ENCODE peak calls at places on chromosome 14, in four cellular contexts. L is NCI-H1105, H is occipital lobe, A is NCI-H460. G is an unnamed sample.

GRCh38 chr14:105411017-105411941 is 8.3 kb upstream of the MTA1 start:
- DNase-seq in L (peak; percentile 50), H (no peak), A (peak; percentile 44), G (no peak)

GRCh38 chr14:24403294-24404013 is 4.7 kb downstream of the NYNRIN start:
- DNase-seq in A (no peak), H (no peak), L (no peak), G (no peak)

GRCh38 chr14:65753061-65753460 is 340.5 kb downstream of the FUT8 start:
- DNase-seq in A (no peak), L (no peak), H (no peak), G (no peak)

GRCh38 chr14:21068521-21069387 is 1.4 kb upstream of the ARHGEF40 start:
- DNase-seq in H (peak; percentile 14), L (peak; percentile 78), A (peak; percentile 58), G (no peak)

GRCh38 chr14:77158175-77158908 is 16.8 kb upstream of the ZDHHC22 start:
- DNase-seq in H (peak; percentile 87), A (peak; percentile 73), L (peak; percentile 77), G (peak; percentile 78)

GRCh38 chr14:102891556-102891955 is 30.9 kb upstream of the AMN start:
- DNase-seq in H (no peak), A (no peak), L (no peak), G (no peak)

GRCh38 chr14:79831198-79831890 is 380.0 kb downstream of the DIO2 start:
- DNase-seq in H (no peak), L (no peak), A (no peak), G (no peak)

GRCh38 chr14:96811265-96811664 is 14.1 kb downstream of the VRK1 start:
- DNase-seq in A (no peak), L (no peak), H (no peak), G (no peak)

GRCh38 chr14:93903342-93904184 is 23.6 kb upstream of the FAM181A start:
- DNase-seq in H (no peak), L (no peak), A (peak; percentile 3), G (no peak)

GRCh38 chr14:102474934-102475333 is 34.6 kb downstream of the ANKRD9 start:
- DNase-seq in H (peak; percentile 34), A (no peak), L (no peak), G (peak; percentile 50)

GRCh38 chr14:67846029-67846610 is 26.5 kb downstream of the RAD51B start:
- DNase-seq in A (no peak), H (no peak), L (no peak), G (no peak)

GRCh38 chr14:105207460-105207901 is 26.4 kb upstream of the NUDT14 start:
- DNase-seq in H (no peak), L (no peak), A (no peak), G (no peak)

GRCh38 chr14:96135285-96135684 is 69.4 kb upstream of the BDKRB2 start:
- DNase-seq in H (no peak), A (no peak), L (no peak), G (no peak)

GRCh38 chr14:88554458-88555286 is at the start of gene PTPN21:
- DNase-seq in A (peak; percentile 55), L (no peak), H (no peak), G (peak; percentile 39)

GRCh38 chr14:99274346-99275221 is 2.6 kb upstream of the BCL11B start:
- DNase-seq in L (peak; percentile 96), A (peak; percentile 70), H (no peak), G (peak; percentile 39)

GRCh38 chr14:68373124-68373646 is 419.7 kb downstream of the ZFP36L1 start:
- DNase-seq in A (no peak), H (no peak), L (no peak), G (no peak)

GRCh38 chr14:68841030-68841809 is 48.4 kb upstream of the ZFP36L1 start:
- DNase-seq in A (no peak), H (no peak), L (no peak), G (no peak)

GRCh38 chr14:104323551-104324175 is 185.3 kb downstream of the KIF26A start:
- DNase-seq in A (no peak), H (no peak), L (no peak), G (no peak)

GRCh38 chr14:90491221-90491867 is 94.5 kb downstream of the CALM1 start:
- DNase-seq in L (no peak), H (peak; percentile 92), A (no peak), G (peak; percentile 78)

GRCh38 chr14:93073833-93074769 is 41.6 kb downstream of the ITPK1 start:
- DNase-seq in L (no peak), A (no peak), H (no peak), G (no peak)